ENCODE peak calls at places on chromosomes 5 and 9, in four cellular contexts. V, J, U and G are unnamed samples.

GRCh38 chr5:14114615-14115251 is 28.4 kb upstream of the TRIO start:
- DNase-seq in V (no peak), J (no peak), U (no peak), G (no peak)

GRCh38 chr9:13758876-13759275 is 479.4 kb upstream of the MPDZ start:
- DNase-seq in V (no peak), J (no peak), U (no peak), G (no peak)

GRCh38 chr5:1201327-1202025 is at the start of gene SLC6A19:
- DNase-seq in V (no peak), J (no peak), U (no peak), G (no peak)

GRCh38 chr9:132231019-132231701 is 69.3 kb downstream of the NTNG2 start:
- DNase-seq in U (no peak), V (no peak), J (no peak), G (no peak)

GRCh38 chr9:71984388-71985069 is 73.1 kb downstream of the C9orf85 start:
- DNase-seq in U (no peak), V (peak), J (peak), G (peak)

GRCh38 chr5:17398866-17399835 is 98.9 kb upstream of the TAF11L2 start:
- DNase-seq in V (no peak), U (no peak), J (no peak), G (no peak)

GRCh38 chr5:154829589-154830218 is 20.7 kb downstream of the FAXDC2 start:
- DNase-seq in U (no peak), J (no peak), V (no peak), G (no peak)

GRCh38 chr5:154654484-154655375 is 100.4 kb upstream of the LARP1 start:
- DNase-seq in V (no peak), U (no peak), J (no peak), G (no peak)

GRCh38 chr9:134593286-134593685 is 48.3 kb upstream of the COL5A1 start:
- DNase-seq in U (no peak), J (no peak), V (no peak), G (peak)

GRCh38 chr9:90393355-90394152 is 249.1 kb downstream of the DIRAS2 start:
- DNase-seq in V (no peak), U (no peak), J (no peak), G (no peak)

GRCh38 chr9:2157277-2158105 is 142.3 kb downstream of the SMARCA2 start:
- DNase-seq in U (no peak), V (peak), J (peak), G (no peak)

GRCh38 chr9:95935861-95936578 is 60.5 kb downstream of the ERCC6L2 start:
- DNase-seq in U (no peak), V (no peak), J (no peak), G (no peak)

GRCh38 chr5:61450880-61451279 is 118.8 kb downstream of the ZSWIM6 start:
- DNase-seq in U (no peak), V (peak), J (peak), G (no peak)

GRCh38 chr9:13719410-13719809 is 439.9 kb upstream of the MPDZ start:
- DNase-seq in J (no peak), U (no peak), V (peak), G (no peak)